ENCODE peak calls at places on chromosomes 3 and 15, in seven cellular contexts. X is ovary, U is mucosa of descending colon, E is HepG2, T is GM12864, A is GM12865, Z is spleen. C is an unnamed sample.
A peak's percentile ranks its signal among the peaks of the same experiment; 100 is the strongest.

GRCh38 chr3:188272481-188273372 is 118.8 kb downstream of the LPP start:
- DNase-seq in U (no peak), A (no peak), E (peak; percentile 34), T (no peak), X (no peak), Z (no peak), C (no peak)

GRCh38 chr15:98649621-98649995 is 1.3 kb downstream of the IGF1R start:
- DNase-seq in X (peak; percentile 63), T (no peak), A (peak; percentile 36), U (peak; percentile 51), E (no peak), Z (no peak), C (peak; percentile 78)

GRCh38 chr3:132723024-132723462 is 834 bp upstream of the NPHP3 start:
- DNase-seq in U (no peak), X (no peak), A (peak; percentile 5), E (no peak), T (no peak), Z (no peak), C (no peak)

GRCh38 chr3:52532838-52533622 is 627 bp downstream of the NT5DC2 start:
- DNase-seq in U (peak; percentile 25), T (no peak), X (peak; percentile 53), Z (peak; percentile 84), E (no peak), A (peak; percentile 38), C (peak; percentile 72)

GRCh38 chr3:43531835-43532234 is 90.0 kb downstream of the ANO10 start:
- DNase-seq in U (no peak), E (peak; percentile 9), A (no peak), T (no peak), X (no peak), Z (no peak), C (no peak)

GRCh38 chr15:82968066-82968465 is 15.5 kb upstream of the HOMER2 start:
- DNase-seq in E (no peak), U (no peak), Z (no peak), A (no peak), X (no peak), T (no peak), C (no peak)

GRCh38 chr3:143525408-143525807 is 322.9 kb downstream of the SLC9A9 start:
- DNase-seq in E (no peak), T (no peak), X (no peak), U (no peak), A (no peak), Z (no peak), C (no peak)

GRCh38 chr15:29086001-29086400 is 183.6 kb downstream of the NSMCE3 start:
- DNase-seq in U (no peak), A (no peak), T (no peak), Z (peak; percentile 43), X (no peak), E (no peak), C (no peak)

GRCh38 chr15:57427367-57427821 is 51.1 kb downstream of the CGNL1 start:
- DNase-seq in E (peak; percentile 31), U (peak; percentile 44), X (no peak), Z (no peak), T (no peak), A (no peak), C (no peak)

GRCh38 chr3:10356461-10356897 is 35.6 kb upstream of the SEC13 start:
- DNase-seq in A (no peak), U (no peak), T (no peak), Z (peak; percentile 39), X (no peak), E (no peak), C (no peak)

GRCh38 chr15:100897873-100898490 is 18.4 kb downstream of the ALDH1A3 start:
- DNase-seq in A (no peak), T (no peak), Z (no peak), X (no peak), E (no peak), U (no peak), C (no peak)

GRCh38 chr3:173583496-173583895 is 186.0 kb downstream of the NLGN1 start:
- DNase-seq in T (no peak), U (no peak), E (no peak), Z (no peak), A (no peak), X (no peak), C (no peak)

GRCh38 chr3:20773320-20773984 is 587.4 kb upstream of the SGO1 start:
- DNase-seq in Z (no peak), X (no peak), T (no peak), U (no peak), A (no peak), E (peak; percentile 2), C (no peak)

GRCh38 chr3:126347543-126348161 is 9.6 kb downstream of the KLF15 start:
- DNase-seq in T (no peak), E (no peak), U (no peak), Z (peak; percentile 45), A (no peak), X (no peak), C (no peak)

GRCh38 chr15:37891754-37892368 is 42.6 kb upstream of the TMCO5A start:
- DNase-seq in U (no peak), Z (no peak), A (peak; percentile 26), T (no peak), X (no peak), E (peak; percentile 23), C (no peak)

GRCh38 chr15:74958320-74958907 is 1.8 kb upstream of the RPP25 start:
- DNase-seq in Z (peak; percentile 80), U (peak; percentile 84), E (peak; percentile 68), X (peak; percentile 35), T (no peak), A (no peak), C (no peak)
- TF ChIP-seq CTCF in Z (no peak), U (peak; percentile 48), E (peak; percentile 14), X (no peak), T (no peak), A (no peak), C (peak; percentile 52)

GRCh38 chr3:183082355-183082915 is 16.9 kb downstream of the MCCC1 start:
- DNase-seq in E (no peak), T (no peak), Z (no peak), X (no peak), U (no peak), A (no peak), C (no peak)

GRCh38 chr3:183081459-183082183 is 17.7 kb downstream of the MCCC1 start:
- DNase-seq in U (no peak), Z (no peak), A (no peak), E (no peak), T (no peak), X (no peak), C (no peak)

GRCh38 chr3:183080628-183081027 is 18.7 kb downstream of the MCCC1 start:
- DNase-seq in E (no peak), U (no peak), A (no peak), X (no peak), Z (no peak), T (no peak), C (no peak)

GRCh38 chr3:183087184-183087583 is 12.1 kb downstream of the MCCC1 start:
- DNase-seq in E (no peak), U (no peak), A (no peak), T (no peak), X (no peak), Z (no peak), C (no peak)

DNA sequence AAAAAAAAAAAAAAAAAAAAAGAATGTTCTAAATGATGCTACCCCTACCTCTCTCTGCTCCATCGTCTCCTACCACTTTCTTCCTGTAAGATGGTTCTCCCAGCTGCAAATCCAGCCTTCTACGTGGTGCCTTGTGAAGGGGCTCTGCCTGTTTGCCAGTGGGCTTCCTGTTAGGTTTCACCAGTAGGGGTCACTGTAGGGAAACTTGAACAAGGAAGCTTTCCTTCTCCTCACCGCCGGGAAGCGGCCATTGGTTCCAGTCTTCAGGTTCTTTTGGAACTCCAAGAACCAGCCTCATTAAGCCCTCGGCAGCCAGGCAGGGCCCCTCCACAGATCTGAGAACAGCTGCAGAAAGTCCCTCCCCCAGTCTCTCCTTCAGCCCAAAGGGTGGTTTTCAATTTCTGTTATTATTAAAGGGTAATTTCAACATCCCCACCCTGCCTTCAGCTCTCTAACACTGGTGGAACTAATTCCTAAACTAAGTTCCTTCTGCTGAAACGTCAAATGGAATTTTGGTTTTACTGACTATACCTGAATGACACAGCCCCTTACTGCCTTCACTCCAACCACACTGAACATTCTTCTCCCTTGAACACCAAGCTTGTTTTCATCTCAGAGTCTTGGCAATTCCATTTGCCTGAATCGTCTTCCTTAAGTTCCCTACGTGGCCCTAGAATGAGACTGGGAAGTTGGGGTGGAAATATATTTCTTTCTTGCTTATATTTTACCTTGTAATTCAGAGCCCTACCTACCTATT is 13.5 kb downstream of the MCCC1 start:
- DNase-seq in T (peak; percentile 22), A (peak; percentile 34), E (no peak), X (no peak), U (no peak), Z (peak; percentile 50), C (no peak)
- TF ChIP-seq CTCF in T (peak; percentile 72), A (peak; percentile 38), E (peak; percentile 49), X (no peak), U (no peak), Z (peak; percentile 30), C (peak; percentile 68)

GRCh38 chr15:65962187-65962586 is 92.9 kb downstream of the RAB11A start:
- DNase-seq in Z (peak; percentile 14), T (no peak), E (no peak), X (no peak), A (no peak), U (no peak), C (no peak)
- TF ChIP-seq CTCF in Z (no peak), T (peak; percentile 9), E (no peak), X (no peak), A (no peak), U (no peak), C (no peak)

GRCh38 chr3:107272471-107272870 is 104.8 kb upstream of the CCDC54 start:
- DNase-seq in U (no peak), Z (no peak), X (no peak), E (no peak), A (no peak), T (no peak), C (no peak)

GRCh38 chr3:107268461-107268860 is 108.8 kb upstream of the CCDC54 start:
- DNase-seq in T (no peak), U (no peak), Z (no peak), A (no peak), X (no peak), E (no peak), C (no peak)

GRCh38 chr3:107272885-107273284 is 104.4 kb upstream of the CCDC54 start:
- DNase-seq in U (no peak), A (no peak), E (no peak), Z (no peak), T (no peak), X (no peak), C (no peak)

GRCh38 chr3:107269081-107269480 is 108.2 kb upstream of the CCDC54 start:
- DNase-seq in Z (no peak), E (no peak), A (no peak), T (no peak), U (no peak), X (no peak), C (no peak)

DNA sequence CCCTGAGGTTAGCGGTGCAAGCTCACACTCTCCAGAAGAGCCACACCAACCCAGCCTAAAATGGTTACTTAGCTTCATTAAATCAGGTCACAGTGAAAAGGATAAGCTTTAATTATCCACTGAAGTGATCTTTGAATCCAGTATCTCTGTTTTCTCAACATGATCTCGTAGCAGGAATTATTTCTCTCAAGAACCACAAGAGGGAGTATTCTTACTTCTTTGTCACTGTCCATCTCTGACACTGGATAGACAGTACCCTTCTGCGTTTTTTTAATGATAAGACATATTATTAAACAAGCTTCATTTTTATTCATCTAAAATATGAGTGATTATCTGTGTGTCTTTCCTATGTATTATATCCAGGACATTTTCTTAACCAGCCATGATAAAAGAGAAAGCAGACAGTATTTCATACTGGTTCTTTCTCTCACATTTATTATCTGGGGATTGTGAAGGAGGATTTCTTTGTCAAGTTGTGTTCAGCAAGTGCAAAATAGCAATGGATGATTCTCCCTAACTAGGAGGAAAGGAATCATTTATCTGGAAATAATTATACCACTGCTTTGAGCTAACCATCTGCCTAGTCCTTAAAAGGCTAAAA is 105.4 kb upstream of the CCDC54 start:
- DNase-seq in U (no peak), E (peak; percentile 18), Z (no peak), T (no peak), X (no peak), A (peak; percentile 29), C (no peak)
- TF ChIP-seq CTCF in U (peak; percentile 21), E (peak; percentile 62), Z (peak; percentile 63), T (peak; percentile 52), X (peak; percentile 63), A (peak; percentile 43), C (peak; percentile 82)

C was measured in type B pancreatic cell.